ENCODE peak calls at places on chromosomes 12 and 14, in six cellular contexts. U, N, S, Q, G and O are unnamed samples.

GRCh38 chr12:121668750-121669524 is 517 bp downstream of the MORN3 start:
- DNase-seq in U (peak; percentile 46), N (no peak), S (peak; percentile 64), Q (no peak), G (peak; percentile 61), O (peak; percentile 41)

GRCh38 chr14:89290813-89291212 is 126.2 kb downstream of the FOXN3 start:
- DNase-seq in U (no peak), N (no peak), S (no peak), Q (no peak), G (no peak), O (no peak)

GRCh38 chr12:19744760-19745218 is 305.5 kb downstream of the AEBP2 start:
- DNase-seq in U (no peak), N (no peak), S (no peak), Q (no peak), G (no peak), O (no peak)

GRCh38 chr12:105384220-105384619 is 53.7 kb downstream of the C12orf75 start:
- DNase-seq in U (no peak), N (no peak), S (no peak), Q (no peak), G (no peak), O (no peak)

GRCh38 chr14:91963465-91963864 is 16.0 kb upstream of the FBLN5 start:
- DNase-seq in U (no peak), N (no peak), S (no peak), Q (no peak), G (no peak), O (no peak)

GRCh38 chr12:105100207-105100985 is 7.1 kb upstream of the WASHC4 start:
- DNase-seq in U (no peak), N (no peak), S (peak; percentile 56), Q (no peak), G (no peak), O (no peak)

GRCh38 chr12:111105294-111105693 is 184.9 kb upstream of the MYL2 start:
- DNase-seq in U (no peak), N (no peak), S (no peak), Q (no peak), G (no peak), O (no peak)

GRCh38 chr12:9811651-9812050 is 15.6 kb upstream of the KLRF1 start:
- DNase-seq in U (no peak), N (no peak), S (no peak), Q (no peak), G (no peak), O (no peak)

GRCh38 chr12:8860165-8860961 is 37.9 kb downstream of the A2ML1 start:
- DNase-seq in U (no peak), N (no peak), S (peak; percentile 71), Q (peak; percentile 35), G (peak; percentile 26), O (peak; percentile 43)

GRCh38 chr12:10722502-10722904 is 620 bp downstream of the YBX3 start:
- DNase-seq in U (peak; percentile 25), N (no peak), S (peak; percentile 80), Q (peak; percentile 46), G (peak; percentile 31), O (peak; percentile 78)

GRCh38 chr14:21894003-21894897 is 220.6 kb upstream of the OR4E1 start:
- DNase-seq in U (peak; percentile 30), N (no peak), S (peak; percentile 33), Q (peak; percentile 10), G (no peak), O (no peak)

GRCh38 chr14:75363570-75364227 is 64.1 kb upstream of the JDP2 start:
- DNase-seq in U (no peak), N (no peak), S (no peak), Q (no peak), G (no peak), O (no peak)

GRCh38 chr12:1474567-1475153 is 119.7 kb downstream of the FBXL14 start:
- DNase-seq in U (no peak), N (peak; percentile 65), S (peak; percentile 89), Q (no peak), G (peak; percentile 48), O (no peak)

GRCh38 chr12:56212360-56212759 is 9.4 kb downstream of the RNF41 start:
- DNase-seq in U (no peak), N (no peak), S (no peak), Q (no peak), G (no peak), O (no peak)

GRCh38 chr12:132559652-132560420 is 50.5 kb downstream of the LRCOL1 start:
- DNase-seq in U (no peak), N (no peak), S (peak; percentile 81), Q (peak; percentile 65), G (no peak), O (peak; percentile 95)

GRCh38 chr12:617304-617915 is 45.8 kb downstream of the NINJ2 start:
- DNase-seq in U (no peak), N (no peak), S (no peak), Q (no peak), G (no peak), O (no peak)

GRCh38 chr14:34496679-34497513 is 34.9 kb upstream of the SPTSSA start:
- DNase-seq in U (no peak), N (peak; percentile 75), S (peak; percentile 93), Q (no peak), G (peak; percentile 37), O (no peak)

GRCh38 chr14:54001189-54001878 is 44.7 kb upstream of the BMP4 start:
- DNase-seq in U (no peak), N (no peak), S (peak; percentile 2), Q (no peak), G (no peak), O (no peak)

GRCh38 chr12:77914089-77914488 is 83.4 kb downstream of the NAV3 start:
- DNase-seq in U (no peak), N (no peak), S (no peak), Q (no peak), G (no peak), O (no peak)

GRCh38 chr14:103624860-103625259 is 4.2 kb upstream of the KLC1 start:
- DNase-seq in U (no peak), N (peak; percentile 35), S (peak; percentile 54), Q (no peak), G (no peak), O (no peak)

GRCh38 chr12:30820406-30820946 is 65.7 kb upstream of the CAPRIN2 start:
- DNase-seq in U (no peak), N (no peak), S (no peak), Q (no peak), G (no peak), O (no peak)

GRCh38 chr12:100437038-100437841 is 36.4 kb upstream of the NR1H4 start:
- DNase-seq in U (no peak), N (no peak), S (no peak), Q (no peak), G (no peak), O (no peak)